ENCODE peak calls at places on chromosomes 5 and 9, in five cellular contexts. N is GM23338, U is brain microvascular endothelial cell, B is astrocyte, Q is MM.1S. H is an unnamed sample.

GRCh38 chr5:178529080-178529479 is 61.1 kb downstream of the COL23A1 start:
- DNase-seq in N (no peak), U (peak; percentile 24), B (no peak), Q (no peak), H (no peak)

GRCh38 chr9:97382099-97382718 is 29.7 kb upstream of the TDRD7 start:
- DNase-seq in N (no peak), U (no peak), B (no peak), Q (no peak), H (no peak)

GRCh38 chr9:34793428-34793827 is 83.5 kb upstream of the CCL21 start:
- DNase-seq in N (no peak), U (no peak), B (no peak), Q (no peak), H (peak; percentile 27)

GRCh38 chr5:169791251-169791650 is 154.2 kb downstream of the DOCK2 start:
- DNase-seq in N (no peak), U (no peak), B (peak; percentile 37), Q (no peak), H (no peak)

GRCh38 chr5:149448831-149449714 is 70.0 kb upstream of the IL17B start:
- DNase-seq in N (peak; percentile 77), U (no peak), B (no peak), Q (no peak), H (no peak)

GRCh38 chr5:95925939-95926338 is 35.7 kb downstream of the ELL2 start:
- DNase-seq in N (no peak), U (no peak), B (no peak), Q (peak; percentile 79), H (peak; percentile 24)

GRCh38 chr5:174410716-174411512 is 313.5 kb upstream of the MSX2 start:
- DNase-seq in N (no peak), U (no peak), B (peak; percentile 88), Q (no peak), H (no peak)

GRCh38 chr5:175328176-175328575 is 115.8 kb downstream of the DRD1 start:
- DNase-seq in N (peak; percentile 36), U (no peak), B (no peak), Q (no peak), H (no peak)

GRCh38 chr9:37582548-37583157 is 6.5 kb upstream of the FBXO10 start:
- DNase-seq in N (peak; percentile 69), U (peak; percentile 47), B (peak; percentile 50), Q (peak; percentile 65), H (peak; percentile 28)

GRCh38 chr5:178458140-178458539 is 132.1 kb downstream of the COL23A1 start:
- DNase-seq in N (no peak), U (no peak), B (no peak), Q (no peak), H (no peak)

GRCh38 chr5:19866088-19866446 is 121.9 kb downstream of the CDH18 start:
- DNase-seq in N (no peak), U (no peak), B (no peak), Q (no peak), H (no peak)

GRCh38 chr9:128061305-128061704 is 5.8 kb downstream of the NAIF1 start:
- DNase-seq in N (no peak), U (no peak), B (no peak), Q (no peak), H (no peak)

GRCh38 chr9:123562844-123563346 is 206.9 kb downstream of the CRB2 start:
- DNase-seq in N (no peak), U (peak; percentile 78), B (peak; percentile 99), Q (no peak), H (no peak)

GRCh38 chr9:83199240-83199639 is 136.3 kb upstream of the RASEF start:
- DNase-seq in N (peak; percentile 46), U (peak; percentile 67), B (peak; percentile 27), Q (peak; percentile 24), H (no peak)

GRCh38 chr9:99222416-99223280 is 566 bp downstream of the SEC61B start:
- DNase-seq in N (peak; percentile 38), U (peak; percentile 29), B (peak; percentile 6), Q (no peak), H (no peak)

GRCh38 chr9:127388037-127388855 is 8.7 kb upstream of the SLC2A8 start:
- DNase-seq in N (no peak), U (peak; percentile 98), B (peak; percentile 96), Q (peak; percentile 18), H (peak; percentile 70)

GRCh38 chr9:132141948-132142594 is 19.8 kb upstream of the NTNG2 start:
- DNase-seq in N (no peak), U (no peak), B (no peak), Q (no peak), H (no peak)

GRCh38 chr5:177507596-177508216 is 1.9 kb downstream of the DOK3 start:
- DNase-seq in N (no peak), U (no peak), B (no peak), Q (no peak), H (no peak)

GRCh38 chr9:2241461-2241874 is 226.3 kb downstream of the SMARCA2 start:
- DNase-seq in N (peak; percentile 95), U (peak; percentile 83), B (peak; percentile 97), Q (peak; percentile 23), H (no peak)

GRCh38 chr9:106857811-106858470 is 5.0 kb upstream of the ZNF462 start:
- DNase-seq in N (no peak), U (no peak), B (no peak), Q (no peak), H (no peak)

GRCh38 chr9:93081081-93081529 is 14.9 kb upstream of the CARD19 start:
- DNase-seq in N (no peak), U (no peak), B (peak; percentile 17), Q (no peak), H (no peak)

GRCh38 chr5:63255609-63256008 is 677.0 kb downstream of the LRRC70 start:
- DNase-seq in N (peak; percentile 68), U (no peak), B (no peak), Q (no peak), H (no peak)

GRCh38 chr5:160357861-160358411 is 12.5 kb downstream of the C1QTNF2 start:
- DNase-seq in N (no peak), U (no peak), B (no peak), Q (no peak), H (no peak)

GRCh38 chr5:111013011-111013410 is 58.5 kb upstream of the TSLP start:
- DNase-seq in N (no peak), U (peak; percentile 4), B (peak; percentile 2), Q (no peak), H (no peak)

GRCh38 chr9:18759836-18760235 is 273.2 kb downstream of the SAXO1 start:
- DNase-seq in N (no peak), U (no peak), B (no peak), Q (no peak), H (no peak)
- TF ChIP-seq CTCF in N (no peak), U (no peak), B (no peak), Q (no peak), H (no peak)

GRCh38 chr9:136864996-136865767 is 926 bp downstream of the EDF1 start:
- DNase-seq in N (no peak), U (no peak), B (no peak), Q (no peak), H (no peak)
- TF ChIP-seq CTCF in N (no peak), U (no peak), B (no peak), Q (no peak), H (no peak)

DNA sequence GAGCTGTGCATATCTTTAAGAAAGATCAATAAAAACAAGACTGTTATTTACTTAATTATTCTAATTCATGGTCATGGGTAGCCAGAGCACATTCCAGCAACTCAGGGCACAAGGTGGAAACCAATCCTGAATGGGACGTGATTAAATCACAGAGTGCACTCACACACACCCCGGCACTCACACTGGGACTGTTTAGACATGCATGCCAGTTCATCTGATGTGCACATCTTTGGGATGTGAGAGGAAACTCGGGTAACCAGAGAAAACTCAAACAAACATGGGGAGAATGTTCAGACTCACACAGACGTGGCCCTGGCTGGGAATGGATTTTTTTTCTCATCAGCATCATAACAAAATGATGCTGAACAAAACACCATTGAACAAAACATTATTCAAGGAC is 29.4 kb downstream of the SMAD5 start:
- DNase-seq in N (no peak), U (no peak), B (no peak), Q (no peak), H (no peak)
- TF ChIP-seq CTCF in N (no peak), U (no peak), B (no peak), Q (no peak), H (no peak)

GRCh38 chr5:34523382-34523716 is 132.8 kb upstream of the RAI14 start:
- DNase-seq in N (no peak), U (no peak), B (no peak), Q (no peak), H (no peak)
- TF ChIP-seq CTCF in N (no peak), U (no peak), B (no peak), Q (no peak), H (no peak)

GRCh38 chr5:107380654-107381053 is 290.1 kb downstream of the EFNA5 start:
- DNase-seq in N (no peak), U (no peak), B (no peak), Q (no peak), H (no peak)

GRCh38 chr5:107378218-107378899 is 292.4 kb downstream of the EFNA5 start:
- DNase-seq in N (no peak), U (no peak), B (peak; percentile 70), Q (no peak), H (no peak)

GRCh38 chr5:107383414-107383813 is 287.3 kb downstream of the EFNA5 start:
- DNase-seq in N (no peak), U (no peak), B (no peak), Q (no peak), H (no peak)

GRCh38 chr5:107384256-107384655 is 286.5 kb downstream of the EFNA5 start:
- DNase-seq in N (no peak), U (no peak), B (no peak), Q (no peak), H (no peak)

DNA sequence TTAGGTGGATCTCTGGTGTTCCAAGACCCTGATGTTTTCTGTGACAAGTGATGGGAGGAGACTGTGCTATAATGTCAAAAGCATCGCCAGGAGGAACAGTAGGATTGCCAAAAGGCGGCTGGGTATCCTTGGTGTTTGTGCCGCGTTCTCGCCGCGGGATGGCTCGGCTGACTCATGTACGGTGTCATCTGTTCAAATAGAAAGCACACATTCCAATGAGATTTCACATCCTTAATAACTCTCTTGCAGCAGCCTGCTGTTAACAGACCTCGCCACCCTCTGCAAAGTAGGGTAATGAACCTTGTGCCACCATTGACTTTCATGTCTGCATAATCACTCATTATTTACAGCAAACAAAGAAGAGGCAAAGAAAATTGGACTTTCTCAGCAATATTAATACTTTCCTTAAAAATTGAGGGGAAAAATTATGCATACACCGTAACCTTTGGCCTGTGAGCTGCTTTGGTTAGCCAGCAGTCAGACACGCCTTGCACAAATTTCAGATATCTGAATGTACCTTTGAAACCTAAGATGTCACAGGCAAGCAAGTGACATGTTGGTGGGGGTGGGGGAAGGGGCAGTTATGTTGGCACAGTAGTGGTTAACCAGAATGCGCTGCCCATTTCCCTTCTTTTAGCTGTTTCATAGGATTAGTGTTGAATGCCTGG is 289.4 kb downstream of the EFNA5 start:
- DNase-seq in N (no peak), U (peak; percentile 90), B (peak; percentile 80), Q (no peak), H (no peak)
- TF ChIP-seq CTCF in N (no peak), U (peak; percentile 17), B (no peak), Q (no peak), H (no peak)

GRCh38 chr5:94785111-94785510 is 166.6 kb downstream of the SLF1 start:
- DNase-seq in N (no peak), U (no peak), B (peak; percentile 6), Q (peak; percentile 24), H (no peak)
- TF ChIP-seq CTCF in N (no peak), U (no peak), B (no peak), Q (peak; percentile 25), H (peak; percentile 38)

GRCh38 chr5:115389799-115390382 is 93.4 kb upstream of the CCDC112 start:
- DNase-seq in N (peak; percentile 78), U (no peak), B (no peak), Q (no peak), H (no peak)
- TF ChIP-seq CTCF in N (peak; percentile 93), U (no peak), B (no peak), Q (peak; percentile 8), H (peak; percentile 54)